ENCODE peak calls at places on chromosomes 2 and 18, in ten cellular contexts. One of them, this sample, is unnamed.

GRCh38 chr2:107932986-107933385 is 53.3 kb upstream of the SLC5A7 start:
- DNase-seq in CD4-positive, CD25-positive, alpha-beta regulatory T cell: no peak
- DNase-seq in thyroid gland: no peak
- DNase-seq in DND-41: no peak
- DNase-seq in A549: no peak
- DNase-seq in WERI-Rb-1: no peak
- DNase-seq in BE2C: no peak
- DNase-seq in adipocyte: peak; percentile 77
- DNase-seq in CD8-positive, alpha-beta memory T cell: no peak
- DNase-seq in stomach: no peak
- DNase-seq in this sample: peak; percentile 30

GRCh38 chr18:55607763-55608162 is 19.8 kb upstream of the TCF4 start:
- DNase-seq in adipocyte: no peak
- DNase-seq in WERI-Rb-1: no peak
- DNase-seq in CD8-positive, alpha-beta memory T cell: no peak
- DNase-seq in thyroid gland: no peak
- DNase-seq in stomach: no peak
- DNase-seq in BE2C: no peak
- DNase-seq in CD4-positive, CD25-positive, alpha-beta regulatory T cell: no peak
- DNase-seq in A549: no peak
- DNase-seq in DND-41: no peak
- DNase-seq in this sample: no peak

GRCh38 chr2:58428286-58428552 is 187.1 kb upstream of the FANCL start:
- DNase-seq in adipocyte: peak; percentile 47
- DNase-seq in CD8-positive, alpha-beta memory T cell: no peak
- DNase-seq in CD4-positive, CD25-positive, alpha-beta regulatory T cell: no peak
- DNase-seq in thyroid gland: peak; percentile 18
- DNase-seq in DND-41: peak; percentile 6
- DNase-seq in WERI-Rb-1: peak; percentile 49
- DNase-seq in BE2C: peak; percentile 4
- DNase-seq in A549: peak; percentile 21
- DNase-seq in stomach: no peak
- DNase-seq in this sample: peak; percentile 11

GRCh38 chr2:157830696-157831570 is 45.2 kb downstream of the ACVR1 start:
- DNase-seq in WERI-Rb-1: no peak
- DNase-seq in CD8-positive, alpha-beta memory T cell: no peak
- DNase-seq in A549: peak; percentile 74
- DNase-seq in BE2C: no peak
- DNase-seq in stomach: no peak
- DNase-seq in thyroid gland: peak; percentile 66
- DNase-seq in adipocyte: peak; percentile 94
- DNase-seq in CD4-positive, CD25-positive, alpha-beta regulatory T cell: no peak
- DNase-seq in DND-41: no peak
- DNase-seq in this sample: no peak

GRCh38 chr2:176653856-176654443 is 384.7 kb downstream of the MTX2 start:
- DNase-seq in adipocyte: peak; percentile 51
- DNase-seq in CD4-positive, CD25-positive, alpha-beta regulatory T cell: no peak
- DNase-seq in thyroid gland: peak; percentile 63
- DNase-seq in WERI-Rb-1: peak; percentile 84
- DNase-seq in CD8-positive, alpha-beta memory T cell: peak; percentile 30
- DNase-seq in A549: peak; percentile 44
- DNase-seq in DND-41: peak; percentile 43
- DNase-seq in BE2C: peak; percentile 71
- DNase-seq in stomach: peak; percentile 39
- DNase-seq in this sample: peak; percentile 64

GRCh38 chr2:222576390-222577081 is 79.4 kb downstream of the FARSB start:
- DNase-seq in A549: no peak
- DNase-seq in adipocyte: no peak
- DNase-seq in WERI-Rb-1: no peak
- DNase-seq in thyroid gland: no peak
- DNase-seq in CD4-positive, CD25-positive, alpha-beta regulatory T cell: no peak
- DNase-seq in stomach: no peak
- DNase-seq in CD8-positive, alpha-beta memory T cell: no peak
- DNase-seq in BE2C: no peak
- DNase-seq in DND-41: no peak
- DNase-seq in this sample: no peak

GRCh38 chr2:158936978-158937377 is 31.5 kb upstream of the TANC1 start:
- DNase-seq in DND-41: no peak
- DNase-seq in thyroid gland: peak; percentile 35
- DNase-seq in adipocyte: peak; percentile 78
- DNase-seq in A549: no peak
- DNase-seq in stomach: no peak
- DNase-seq in WERI-Rb-1: no peak
- DNase-seq in CD4-positive, CD25-positive, alpha-beta regulatory T cell: no peak
- DNase-seq in BE2C: no peak
- DNase-seq in CD8-positive, alpha-beta memory T cell: no peak
- DNase-seq in this sample: no peak

GRCh38 chr18:44541159-44541558 is 139.5 kb upstream of the SETBP1 start:
- DNase-seq in A549: no peak
- DNase-seq in CD8-positive, alpha-beta memory T cell: no peak
- DNase-seq in DND-41: no peak
- DNase-seq in WERI-Rb-1: no peak
- DNase-seq in stomach: no peak
- DNase-seq in adipocyte: peak; percentile 20
- DNase-seq in thyroid gland: peak; percentile 8
- DNase-seq in BE2C: no peak
- DNase-seq in CD4-positive, CD25-positive, alpha-beta regulatory T cell: no peak
- DNase-seq in this sample: no peak

GRCh38 chr2:8346706-8347430 is 335.0 kb upstream of the ID2 start:
- DNase-seq in CD8-positive, alpha-beta memory T cell: no peak
- DNase-seq in A549: no peak
- DNase-seq in BE2C: no peak
- DNase-seq in DND-41: no peak
- DNase-seq in stomach: no peak
- DNase-seq in CD4-positive, CD25-positive, alpha-beta regulatory T cell: no peak
- DNase-seq in WERI-Rb-1: no peak
- DNase-seq in adipocyte: no peak
- DNase-seq in thyroid gland: no peak
- DNase-seq in this sample: no peak

GRCh38 chr2:2698182-2699116 is 367.4 kb upstream of the MYT1L start:
- DNase-seq in WERI-Rb-1: peak; percentile 69
- DNase-seq in thyroid gland: peak; percentile 25
- DNase-seq in CD8-positive, alpha-beta memory T cell: no peak
- DNase-seq in adipocyte: no peak
- DNase-seq in BE2C: peak; percentile 48
- DNase-seq in CD4-positive, CD25-positive, alpha-beta regulatory T cell: no peak
- DNase-seq in DND-41: no peak
- DNase-seq in A549: peak; percentile 33
- DNase-seq in stomach: no peak
- DNase-seq in this sample: no peak

GRCh38 chr2:108904680-108905079 is 84.3 kb downstream of the EDAR start:
- DNase-seq in DND-41: no peak
- DNase-seq in adipocyte: no peak
- DNase-seq in stomach: no peak
- DNase-seq in thyroid gland: no peak
- DNase-seq in CD8-positive, alpha-beta memory T cell: no peak
- DNase-seq in A549: no peak
- DNase-seq in BE2C: no peak
- DNase-seq in WERI-Rb-1: no peak
- DNase-seq in CD4-positive, CD25-positive, alpha-beta regulatory T cell: no peak
- DNase-seq in this sample: no peak

GRCh38 chr18:62848946-62849345 is 133.6 kb downstream of the PHLPP1 start:
- DNase-seq in BE2C: no peak
- DNase-seq in A549: no peak
- DNase-seq in WERI-Rb-1: no peak
- DNase-seq in thyroid gland: no peak
- DNase-seq in CD4-positive, CD25-positive, alpha-beta regulatory T cell: no peak
- DNase-seq in CD8-positive, alpha-beta memory T cell: no peak
- DNase-seq in adipocyte: no peak
- DNase-seq in stomach: no peak
- DNase-seq in DND-41: no peak
- DNase-seq in this sample: no peak

GRCh38 chr2:173191601-173192000 is 116.0 kb downstream of the MAP3K20 start:
- DNase-seq in BE2C: no peak
- DNase-seq in WERI-Rb-1: no peak
- DNase-seq in adipocyte: no peak
- DNase-seq in DND-41: no peak
- DNase-seq in stomach: no peak
- DNase-seq in A549: no peak
- DNase-seq in CD8-positive, alpha-beta memory T cell: no peak
- DNase-seq in CD4-positive, CD25-positive, alpha-beta regulatory T cell: no peak
- DNase-seq in thyroid gland: no peak
- DNase-seq in this sample: no peak

GRCh38 chr2:55438391-55439100 is 18.9 kb upstream of the CCDC88A start:
- DNase-seq in DND-41: no peak
- DNase-seq in A549: no peak
- DNase-seq in adipocyte: no peak
- DNase-seq in CD4-positive, CD25-positive, alpha-beta regulatory T cell: no peak
- DNase-seq in thyroid gland: no peak
- DNase-seq in stomach: no peak
- DNase-seq in WERI-Rb-1: no peak
- DNase-seq in BE2C: no peak
- DNase-seq in CD8-positive, alpha-beta memory T cell: no peak
- DNase-seq in this sample: no peak

GRCh38 chr2:20955277-20956026 is 88.4 kb downstream of the APOB start:
- DNase-seq in WERI-Rb-1: no peak
- DNase-seq in thyroid gland: no peak
- DNase-seq in DND-41: no peak
- DNase-seq in A549: no peak
- DNase-seq in CD4-positive, CD25-positive, alpha-beta regulatory T cell: no peak
- DNase-seq in stomach: no peak
- DNase-seq in BE2C: no peak
- DNase-seq in adipocyte: no peak
- DNase-seq in CD8-positive, alpha-beta memory T cell: no peak
- DNase-seq in this sample: no peak

DNA sequence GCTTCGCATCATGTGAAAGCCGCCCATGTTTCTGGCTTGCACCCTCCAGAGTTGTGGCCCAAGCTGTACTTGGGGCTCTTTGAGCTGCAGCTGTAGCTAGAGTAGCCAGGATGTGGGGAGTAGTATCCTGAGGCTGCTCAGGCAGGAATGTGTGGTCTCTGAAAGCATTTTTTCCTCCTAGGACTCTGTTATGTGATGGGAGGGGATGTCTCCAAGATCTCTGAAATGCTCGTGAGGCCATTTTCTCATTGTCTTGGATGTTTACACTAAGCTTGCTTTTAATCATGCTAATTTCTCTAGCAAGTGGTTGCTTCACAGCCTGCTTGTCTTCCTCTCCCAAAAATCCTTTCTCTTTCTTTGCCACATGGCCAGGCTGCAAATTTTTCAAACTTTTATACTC is 687.6 kb downstream of the DCDC2C start:
- DNase-seq in WERI-Rb-1: no peak
- DNase-seq in adipocyte: no peak
- DNase-seq in DND-41: no peak
- DNase-seq in A549: no peak
- DNase-seq in stomach: no peak
- DNase-seq in thyroid gland: no peak
- DNase-seq in CD4-positive, CD25-positive, alpha-beta regulatory T cell: no peak
- DNase-seq in CD8-positive, alpha-beta memory T cell: no peak
- DNase-seq in BE2C: no peak
- DNase-seq in this sample: no peak
- H3K9me3 ChIP-seq in WERI-Rb-1: peaks cover 4% of the 10 kb centered on the region
- H3K9me3 ChIP-seq in adipocyte: peaks cover 27% of the 10 kb centered on the region
- H3K9me3 ChIP-seq in DND-41: peaks cover 5% of the 10 kb centered on the region
- H3K9me3 ChIP-seq in A549: peaks cover 18% of the 10 kb centered on the region
- H3K9me3 ChIP-seq in stomach: peaks cover 48% of the 10 kb centered on the region
- H3K9me3 ChIP-seq in thyroid gland: no peaks in the 10 kb centered on the region
- H3K9me3 ChIP-seq in CD4-positive, CD25-positive, alpha-beta regulatory T cell: peaks cover 5% of the 10 kb centered on the region
- H3K9me3 ChIP-seq in CD8-positive, alpha-beta memory T cell: peaks cover 5% of the 10 kb centered on the region
- H3K9me3 ChIP-seq in BE2C: no peaks in the 10 kb centered on the region
- H3K9me3 ChIP-seq in this sample: no peaks in the 10 kb centered on the region

GRCh38 chr18:54360406-54360805 is 2.7 kb downstream of the C18orf54 start:
- DNase-seq in CD4-positive, CD25-positive, alpha-beta regulatory T cell: no peak
- DNase-seq in DND-41: no peak
- DNase-seq in WERI-Rb-1: no peak
- DNase-seq in adipocyte: peak; percentile 9
- DNase-seq in BE2C: no peak
- DNase-seq in A549: no peak
- DNase-seq in thyroid gland: no peak
- DNase-seq in stomach: no peak
- DNase-seq in CD8-positive, alpha-beta memory T cell: no peak
- DNase-seq in this sample: no peak
- H3K4me3 ChIP-seq in CD4-positive, CD25-positive, alpha-beta regulatory T cell: no peak overlapping the region
- H3K4me3 ChIP-seq in DND-41: no peak overlapping the region
- H3K4me3 ChIP-seq in WERI-Rb-1: no peak overlapping the region
- H3K4me3 ChIP-seq in adipocyte: no peak overlapping the region
- H3K4me3 ChIP-seq in BE2C: no peak overlapping the region
- H3K4me3 ChIP-seq in A549: no peak overlapping the region
- H3K4me3 ChIP-seq in thyroid gland: no peak overlapping the region
- H3K4me3 ChIP-seq in stomach: no peak overlapping the region
- H3K4me3 ChIP-seq in CD8-positive, alpha-beta memory T cell: no peak overlapping the region
- H3K4me3 ChIP-seq in this sample: no peak overlapping the region

DNA sequence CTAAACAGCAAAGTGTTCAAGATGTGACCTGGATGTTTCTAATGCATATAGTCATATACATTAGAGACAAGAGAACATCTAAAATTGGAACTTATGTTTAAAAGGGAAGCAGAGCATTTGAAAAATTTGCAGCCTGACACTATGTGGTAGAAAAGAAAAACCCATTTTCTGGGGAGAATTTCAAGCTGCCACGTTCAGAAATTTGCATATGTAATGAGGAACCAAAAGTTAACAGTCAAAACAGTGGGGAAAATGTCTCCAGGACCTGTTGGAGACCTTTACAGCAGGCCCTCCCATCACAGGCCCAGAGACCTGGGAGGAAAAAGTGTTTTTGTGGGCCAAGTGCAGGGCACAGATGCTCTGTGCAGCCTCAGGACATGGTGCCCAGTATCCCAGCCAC is 8.2 kb upstream of the TMEM18 start:
- DNase-seq in A549: no peak
- DNase-seq in WERI-Rb-1: no peak
- DNase-seq in DND-41: no peak
- DNase-seq in thyroid gland: no peak
- DNase-seq in CD4-positive, CD25-positive, alpha-beta regulatory T cell: no peak
- DNase-seq in CD8-positive, alpha-beta memory T cell: no peak
- DNase-seq in BE2C: no peak
- DNase-seq in stomach: no peak
- DNase-seq in adipocyte: no peak
- DNase-seq in this sample: no peak
- H3K9me3 ChIP-seq in A549: peaks cover 55% of the 10 kb centered on the region
- H3K9me3 ChIP-seq in WERI-Rb-1: peaks cover 16% of the 10 kb centered on the region
- H3K9me3 ChIP-seq in DND-41: peaks cover 14% of the 10 kb centered on the region
- H3K9me3 ChIP-seq in thyroid gland: no peaks in the 10 kb centered on the region
- H3K9me3 ChIP-seq in CD4-positive, CD25-positive, alpha-beta regulatory T cell: peaks cover 32% of the 10 kb centered on the region
- H3K9me3 ChIP-seq in CD8-positive, alpha-beta memory T cell: peaks cover 10% of the 10 kb centered on the region
- H3K9me3 ChIP-seq in BE2C: no peaks in the 10 kb centered on the region
- H3K9me3 ChIP-seq in stomach: peaks cover 34% of the 10 kb centered on the region
- H3K9me3 ChIP-seq in adipocyte: peaks cover 34% of the 10 kb centered on the region
- H3K9me3 ChIP-seq in this sample: no peaks in the 10 kb centered on the region

DNA sequence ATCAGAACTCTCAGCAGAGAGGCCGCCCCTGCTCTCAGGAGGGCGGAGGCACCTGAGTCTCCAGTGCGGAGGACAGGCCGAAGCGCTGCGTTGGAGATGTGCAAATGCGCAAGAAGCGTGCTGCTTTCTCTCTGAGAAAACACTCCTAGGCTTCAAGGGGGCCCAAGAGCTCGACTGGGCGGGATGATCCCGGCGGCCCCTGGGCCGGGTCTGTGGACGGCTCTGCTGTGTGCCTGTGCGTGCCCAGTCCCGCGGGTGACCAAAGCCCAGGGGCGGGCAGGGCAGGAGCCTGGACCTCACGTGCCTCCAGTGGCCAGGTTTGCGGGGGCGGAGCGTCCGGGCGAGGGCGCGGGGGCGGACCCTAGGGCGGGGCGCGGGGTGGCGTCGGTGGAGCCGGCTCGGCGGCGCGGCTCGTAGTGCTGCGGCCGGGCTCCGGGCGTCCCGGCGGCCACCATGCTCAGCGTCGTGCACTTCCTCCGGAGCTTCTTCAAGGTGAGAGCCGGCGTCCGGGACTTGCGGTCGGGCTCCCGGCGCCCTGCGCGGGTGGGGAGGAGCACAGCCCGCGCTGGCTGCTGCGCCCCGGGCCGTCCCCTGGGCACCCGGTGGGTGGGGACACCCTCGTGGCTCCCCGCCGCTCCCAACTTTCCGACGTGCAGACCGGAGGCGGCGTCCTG is at the start of gene ARHGEF4:
- DNase-seq in BE2C: peak; percentile 28
- DNase-seq in WERI-Rb-1: no peak
- DNase-seq in thyroid gland: peak; percentile 90
- DNase-seq in CD4-positive, CD25-positive, alpha-beta regulatory T cell: no peak
- DNase-seq in adipocyte: peak; percentile 9
- DNase-seq in stomach: peak; percentile 70
- DNase-seq in A549: peak; percentile 61
- DNase-seq in CD8-positive, alpha-beta memory T cell: no peak
- DNase-seq in DND-41: peak; percentile 13
- DNase-seq in this sample: no peak
- H3K4me3 ChIP-seq in BE2C: no peak within 1 kb of the TSS
- H3K4me3 ChIP-seq in WERI-Rb-1: no peak within 1 kb of the TSS
- H3K4me3 ChIP-seq in thyroid gland: peak within 1 kb of the TSS; percentile 57
- H3K4me3 ChIP-seq in CD4-positive, CD25-positive, alpha-beta regulatory T cell: no peak within 1 kb of the TSS
- H3K4me3 ChIP-seq in adipocyte: peak within 1 kb of the TSS; percentile 11
- H3K4me3 ChIP-seq in stomach: peak within 1 kb of the TSS; percentile 34
- H3K4me3 ChIP-seq in A549: peak within 1 kb of the TSS; percentile 61
- H3K4me3 ChIP-seq in CD8-positive, alpha-beta memory T cell: no peak within 1 kb of the TSS
- H3K4me3 ChIP-seq in DND-41: no peak within 1 kb of the TSS
- H3K4me3 ChIP-seq in this sample: no peak within 1 kb of the TSS

This sample was measured in MM.1S.